ENCODE peak calls at places on chromosomes 13 and 19, in seven cellular contexts. A, S, X, K, B, Y and L are unnamed samples.
A peak's percentile ranks its signal among the peaks of the same experiment; 100 is the strongest.

GRCh38 chr13:110639935-110640334 is 24.6 kb downstream of the NAXD start:
- DNase-seq in B (no peak), S (no peak), Y (no peak), K (no peak), X (no peak), A (no peak), L (no peak)

GRCh38 chr13:100247937-100248336 is 159.0 kb downstream of the PCCA start:
- DNase-seq in B (no peak), K (no peak), S (no peak), Y (no peak), X (no peak), A (no peak), L (no peak)

GRCh38 chr13:45537506-45537905 is 72.8 kb downstream of the COG3 start:
- DNase-seq in Y (no peak), X (peak; percentile 77), S (no peak), B (no peak), A (no peak), K (no peak), L (no peak)

GRCh38 chr19:16435999-16436650 is 35.6 kb downstream of the EPS15L1 start:
- DNase-seq in K (no peak), X (no peak), S (no peak), B (no peak), Y (no peak), A (no peak), L (no peak)

GRCh38 chr19:51652266-51652665 is 5.6 kb upstream of the SIGLEC14 start:
- DNase-seq in Y (no peak), K (no peak), X (no peak), S (no peak), A (no peak), B (no peak), L (no peak)

GRCh38 chr13:45138282-45138681 is 18.0 kb downstream of the GTF2F2 start:
- DNase-seq in B (no peak), A (no peak), S (no peak), K (no peak), X (no peak), Y (no peak), L (no peak)

GRCh38 chr19:38877781-38878574 is at the start of gene RINL:
- DNase-seq in K (peak; percentile 56), Y (peak; percentile 87), S (peak; percentile 69), A (no peak), X (no peak), B (no peak), L (no peak)

GRCh38 chr13:35891973-35892441 is 239.2 kb downstream of the DCLK1 start:
- DNase-seq in S (no peak), A (no peak), X (peak; percentile 40), B (no peak), Y (no peak), K (peak; percentile 40), L (peak; percentile 76)

GRCh38 chr13:97459215-97459772 is 25.3 kb downstream of the RAP2A start:
- DNase-seq in S (no peak), X (no peak), K (no peak), B (no peak), Y (no peak), A (no peak), L (no peak)

GRCh38 chr19:50325310-50326100 is 3.7 kb downstream of the KCNC3 start:
- DNase-seq in S (peak; percentile 57), Y (peak; percentile 89), A (no peak), B (no peak), X (peak; percentile 13), K (peak; percentile 90), L (peak; percentile 98)

GRCh38 chr19:44176590-44176989 is 11.7 kb downstream of the ZNF226 start:
- DNase-seq in Y (no peak), X (no peak), A (no peak), K (no peak), B (no peak), S (no peak), L (no peak)

GRCh38 chr19:18153555-18154134 is 682 bp downstream of the PIK3R2 start:
- DNase-seq in A (no peak), K (peak; percentile 55), S (peak; percentile 32), X (no peak), B (no peak), Y (peak; percentile 38), L (no peak)

GRCh38 chr13:107835339-107836018 is 379.9 kb downstream of the LIG4 start:
- DNase-seq in K (no peak), Y (no peak), X (peak; percentile 88), B (no peak), S (no peak), A (no peak), L (no peak)

GRCh38 chr13:85935868-85936467 is 136.7 kb upstream of the SLITRK6 start:
- DNase-seq in S (no peak), A (no peak), Y (no peak), B (no peak), X (no peak), K (no peak), L (no peak)

GRCh38 chr19:40263440-40264313 is 21.5 kb downstream of the AKT2 start:
- DNase-seq in K (no peak), X (no peak), S (no peak), Y (no peak), B (no peak), A (no peak), L (no peak)

GRCh38 chr13:42396501-42396900 is 124.5 kb downstream of the AKAP11 start:
- DNase-seq in A (no peak), S (peak; percentile 36), B (no peak), K (no peak), Y (no peak), X (no peak), L (no peak)

GRCh38 chr19:7534531-7534980 is 961 bp upstream of the PNPLA6 start:
- DNase-seq in S (no peak), X (peak; percentile 87), A (peak; percentile 89), K (peak; percentile 85), Y (peak; percentile 63), B (no peak), L (peak; percentile 61)

GRCh38 chr19:1864480-1865171 is 1.2 kb upstream of the KLF16 start:
- DNase-seq in Y (peak; percentile 82), S (peak; percentile 39), X (peak; percentile 38), A (no peak), K (peak; percentile 87), B (peak; percentile 76), L (no peak)

GRCh38 chr13:77002590-77003190 is 10.8 kb downstream of the CLN5 start:
- DNase-seq in A (no peak), K (peak; percentile 44), Y (peak; percentile 30), B (no peak), X (peak; percentile 48), S (no peak), L (peak; percentile 30)

DNA sequence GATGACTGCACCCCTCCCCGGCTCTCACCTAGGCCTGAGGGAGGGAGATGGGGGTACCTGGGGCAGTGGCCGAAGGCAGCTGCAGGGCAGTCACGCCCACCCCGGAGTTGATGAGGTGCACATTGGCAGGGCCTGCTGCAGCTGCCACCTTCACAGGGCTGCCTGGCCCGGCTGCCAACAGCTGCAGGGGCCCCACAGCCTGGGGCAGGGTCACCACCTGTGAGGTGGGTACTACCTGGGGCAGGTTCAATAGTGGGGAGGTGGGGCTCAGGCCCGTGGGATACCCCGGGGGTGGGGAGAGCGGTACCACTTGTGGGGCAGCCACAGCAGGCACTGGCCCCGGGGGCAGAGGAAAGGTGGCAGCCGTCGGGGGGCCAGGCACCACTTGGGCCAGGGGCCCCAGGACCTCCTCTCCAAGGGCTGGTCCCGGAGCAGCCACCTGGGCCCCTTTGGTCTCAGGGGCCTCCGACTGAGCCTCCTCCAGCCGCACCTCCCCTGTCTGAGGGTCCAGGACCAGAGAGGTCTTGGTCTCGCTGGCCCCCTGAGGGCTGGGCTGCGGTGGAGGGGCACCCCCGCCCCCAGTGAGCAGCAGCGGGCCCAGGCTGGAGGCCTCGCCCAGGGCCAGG is 2.6 kb downstream of the SIX5 start:
- DNase-seq in A (peak; percentile 77), B (no peak), X (no peak), Y (no peak), K (no peak), S (no peak), L (no peak)
- TF ChIP-seq CTCF in A (no peak), B (no peak), X (no peak), Y (no peak), K (no peak), S (no peak), L (no peak)

GRCh38 chr19:4669723-4670480 is at the start of gene MYDGF:
- DNase-seq in Y (peak; percentile 93), B (peak; percentile 91), A (peak; percentile 92), S (peak; percentile 89), X (peak; percentile 86), K (peak; percentile 97), L (peak; percentile 97)

GRCh38 chr19:4673726-4674125 is 3.6 kb upstream of the MYDGF start:
- DNase-seq in Y (no peak), A (no peak), B (no peak), S (no peak), K (no peak), X (no peak), L (no peak)

GRCh38 chr19:4675346-4675745 is 5.2 kb upstream of the MYDGF start:
- DNase-seq in S (no peak), A (no peak), Y (no peak), B (no peak), K (no peak), X (no peak), L (no peak)

GRCh38 chr19:4673216-4673615 is 3.1 kb upstream of the MYDGF start:
- DNase-seq in A (no peak), S (no peak), Y (no peak), K (no peak), X (no peak), B (no peak), L (no peak)

DNA sequence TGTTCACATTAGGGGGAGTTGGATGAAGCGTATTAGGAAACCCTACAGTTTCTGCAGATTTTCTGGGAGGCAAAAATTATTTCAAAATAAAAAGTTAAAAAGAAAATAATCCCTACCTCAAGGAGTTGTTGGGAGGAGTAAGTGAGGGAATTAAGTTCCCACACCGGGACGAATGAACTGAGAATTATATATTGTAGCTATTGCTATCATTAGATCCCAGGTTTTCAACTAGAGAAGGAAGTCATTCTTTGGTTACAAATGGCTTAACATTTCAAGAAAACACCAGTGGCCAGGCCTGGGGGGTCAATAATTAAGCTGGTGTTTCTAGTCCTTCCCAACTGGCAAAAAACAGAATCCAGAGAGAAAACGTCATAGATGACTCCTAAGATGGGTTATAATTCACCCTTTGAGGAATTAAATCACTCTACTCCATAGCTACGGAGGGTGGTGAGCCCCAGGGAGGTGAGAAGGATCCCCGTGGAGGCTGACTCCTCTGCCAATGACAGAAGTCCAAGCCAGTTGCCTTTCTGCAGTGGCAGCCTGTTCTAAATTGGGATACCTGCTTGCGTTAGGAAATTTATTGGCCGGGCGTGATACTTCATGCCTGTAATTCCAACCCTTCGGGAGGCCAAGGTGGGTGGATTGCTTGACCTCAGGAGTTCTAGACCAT is 1.2 kb upstream of the MYDGF start:
- DNase-seq in X (no peak), A (no peak), S (no peak), Y (no peak), K (no peak), B (no peak), L (no peak)
- H3K27ac ChIP-seq in X (no peak overlapping the region), A (peak overlapping the region; percentile 79), S (no peak overlapping the region), Y (peak overlapping the region; percentile 15), K (no peak overlapping the region), B (peak overlapping the region; percentile 84), L (peak overlapping the region; percentile 83)

GRCh38 chr19:5503598-5503997 is 48.4 kb downstream of the ZNRF4 start:
- DNase-seq in S (no peak), X (no peak), Y (no peak), K (no peak), A (no peak), B (no peak), L (no peak)
- TF ChIP-seq CTCF in S (no peak), X (no peak), Y (peak; percentile 35), K (no peak), A (no peak), B (no peak), L (no peak)

GRCh38 chr13:28229522-28229921 is 91.2 kb downstream of the PAN3 start:
- DNase-seq in Y (no peak), A (no peak), S (no peak), K (no peak), X (no peak), B (no peak), L (no peak)
- H3K27ac ChIP-seq in Y (no peak overlapping the region), A (no peak overlapping the region), S (no peak overlapping the region), K (no peak overlapping the region), X (no peak overlapping the region), B (no peak overlapping the region), L (no peak overlapping the region)